ENCODE peak calls at places on chromosomes 16 and 17, in four cellular contexts. One of them, this sample, is unnamed.

GRCh38 chr17:27578718-27579085 is 52.3 kb upstream of the LGALS9 start:
- DNase-seq in naive thymus-derived CD4-positive, alpha-beta T cell: no peak
- DNase-seq in HTR-8/SVneo: no peak
- DNase-seq in neural progenitor cell: no peak
- DNase-seq in this sample: no peak

GRCh38 chr16:80743772-80744171 is 60.6 kb downstream of the CDYL2 start:
- DNase-seq in naive thymus-derived CD4-positive, alpha-beta T cell: no peak
- DNase-seq in HTR-8/SVneo: no peak
- DNase-seq in neural progenitor cell: no peak
- DNase-seq in this sample: no peak

GRCh38 chr17:31678431-31678830 is 180.6 kb downstream of the COPRS start:
- DNase-seq in naive thymus-derived CD4-positive, alpha-beta T cell: no peak
- DNase-seq in HTR-8/SVneo: peak; percentile 61
- DNase-seq in neural progenitor cell: no peak
- DNase-seq in this sample: peak; percentile 18

GRCh38 chr17:53227101-53227500 is 595.6 kb upstream of the KIF2B start:
- DNase-seq in naive thymus-derived CD4-positive, alpha-beta T cell: no peak
- DNase-seq in HTR-8/SVneo: no peak
- DNase-seq in neural progenitor cell: no peak
- DNase-seq in this sample: no peak

GRCh38 chr17:49549691-49550678 is 25.7 kb upstream of the NXPH3 start:
- DNase-seq in naive thymus-derived CD4-positive, alpha-beta T cell: no peak
- DNase-seq in HTR-8/SVneo: no peak
- DNase-seq in neural progenitor cell: no peak
- DNase-seq in this sample: no peak

GRCh38 chr17:64732336-64733006 is 70.4 kb upstream of the SMURF2 start:
- DNase-seq in naive thymus-derived CD4-positive, alpha-beta T cell: no peak
- DNase-seq in HTR-8/SVneo: no peak
- DNase-seq in neural progenitor cell: no peak
- DNase-seq in this sample: no peak

GRCh38 chr17:59786536-59787319 is 79.3 kb downstream of the VMP1 start:
- DNase-seq in naive thymus-derived CD4-positive, alpha-beta T cell: peak; percentile 90
- DNase-seq in HTR-8/SVneo: peak; percentile 95
- DNase-seq in neural progenitor cell: peak; percentile 15
- DNase-seq in this sample: no peak

GRCh38 chr16:75309156-75309555 is 57.7 kb upstream of the BCAR1 start:
- DNase-seq in naive thymus-derived CD4-positive, alpha-beta T cell: no peak
- DNase-seq in HTR-8/SVneo: no peak
- DNase-seq in neural progenitor cell: peak; percentile 34
- DNase-seq in this sample: no peak

GRCh38 chr16:19113577-19114358 is at the start of gene ITPRIPL2:
- DNase-seq in naive thymus-derived CD4-positive, alpha-beta T cell: no peak
- DNase-seq in HTR-8/SVneo: peak; percentile 54
- DNase-seq in neural progenitor cell: peak; percentile 76
- DNase-seq in this sample: peak; percentile 64

GRCh38 chr17:30398328-30399041 is 19.8 kb downstream of the CPD start:
- DNase-seq in naive thymus-derived CD4-positive, alpha-beta T cell: no peak
- DNase-seq in HTR-8/SVneo: no peak
- DNase-seq in neural progenitor cell: no peak
- DNase-seq in this sample: no peak

GRCh38 chr16:57865746-57866528 is 63.6 kb upstream of the KIFC3 start:
- DNase-seq in naive thymus-derived CD4-positive, alpha-beta T cell: no peak
- DNase-seq in HTR-8/SVneo: no peak
- DNase-seq in neural progenitor cell: no peak
- DNase-seq in this sample: no peak

GRCh38 chr16:1786242-1787055 is 3.7 kb downstream of the NUBP2 start:
- DNase-seq in naive thymus-derived CD4-positive, alpha-beta T cell: no peak
- DNase-seq in HTR-8/SVneo: no peak
- DNase-seq in neural progenitor cell: no peak
- DNase-seq in this sample: no peak

GRCh38 chr16:65500007-65500406 is 378.1 kb upstream of the CDH11 start:
- DNase-seq in naive thymus-derived CD4-positive, alpha-beta T cell: no peak
- DNase-seq in HTR-8/SVneo: no peak
- DNase-seq in neural progenitor cell: no peak
- DNase-seq in this sample: no peak

GRCh38 chr17:81285179-81285878 is 9.8 kb downstream of the SLC38A10 start:
- DNase-seq in naive thymus-derived CD4-positive, alpha-beta T cell: peak; percentile 46
- DNase-seq in HTR-8/SVneo: no peak
- DNase-seq in neural progenitor cell: peak; percentile 21
- DNase-seq in this sample: no peak

GRCh38 chr17:75824050-75824552 is 20.1 kb downstream of the UNC13D start:
- DNase-seq in naive thymus-derived CD4-positive, alpha-beta T cell: no peak
- DNase-seq in HTR-8/SVneo: no peak
- DNase-seq in neural progenitor cell: no peak
- DNase-seq in this sample: no peak

GRCh38 chr16:78196527-78196926 is 97.1 kb downstream of the WWOX start:
- DNase-seq in naive thymus-derived CD4-positive, alpha-beta T cell: no peak
- DNase-seq in HTR-8/SVneo: no peak
- DNase-seq in neural progenitor cell: no peak
- DNase-seq in this sample: no peak

GRCh38 chr17:49572806-49573420 is 2.8 kb upstream of the NXPH3 start:
- DNase-seq in naive thymus-derived CD4-positive, alpha-beta T cell: no peak
- DNase-seq in HTR-8/SVneo: no peak
- DNase-seq in neural progenitor cell: no peak
- DNase-seq in this sample: no peak

GRCh38 chr16:74747716-74748041 is 26.9 kb downstream of the FA2H start:
- DNase-seq in naive thymus-derived CD4-positive, alpha-beta T cell: no peak
- DNase-seq in HTR-8/SVneo: no peak
- DNase-seq in neural progenitor cell: no peak
- DNase-seq in this sample: no peak

GRCh38 chr16:80717611-80718010 is 86.8 kb downstream of the CDYL2 start:
- DNase-seq in naive thymus-derived CD4-positive, alpha-beta T cell: no peak
- DNase-seq in HTR-8/SVneo: no peak
- DNase-seq in neural progenitor cell: no peak
- DNase-seq in this sample: no peak

GRCh38 chr17:80899402-80900268 is 92.0 kb upstream of the CHMP6 start:
- DNase-seq in naive thymus-derived CD4-positive, alpha-beta T cell: peak; percentile 81
- DNase-seq in HTR-8/SVneo: peak; percentile 66
- DNase-seq in neural progenitor cell: peak; percentile 51
- DNase-seq in this sample: peak; percentile 61

GRCh38 chr16:67241008-67241900 is 6.0 kb downstream of the FHOD1 start:
- DNase-seq in naive thymus-derived CD4-positive, alpha-beta T cell: no peak
- DNase-seq in HTR-8/SVneo: peak; percentile 79
- DNase-seq in neural progenitor cell: no peak
- DNase-seq in this sample: no peak

GRCh38 chr17:77927777-77928518 is 30.6 kb upstream of the TNRC6C start:
- DNase-seq in naive thymus-derived CD4-positive, alpha-beta T cell: no peak
- DNase-seq in HTR-8/SVneo: no peak
- DNase-seq in neural progenitor cell: no peak
- DNase-seq in this sample: no peak

GRCh38 chr16:46736695-46737094 is 11.4 kb downstream of the MYLK3 start:
- DNase-seq in naive thymus-derived CD4-positive, alpha-beta T cell: no peak
- DNase-seq in HTR-8/SVneo: no peak
- DNase-seq in neural progenitor cell: no peak
- DNase-seq in this sample: no peak

GRCh38 chr17:45136846-45137560 is 1.5 kb downstream of the ACBD4 start:
- DNase-seq in naive thymus-derived CD4-positive, alpha-beta T cell: no peak
- DNase-seq in HTR-8/SVneo: no peak
- DNase-seq in neural progenitor cell: no peak
- DNase-seq in this sample: no peak

GRCh38 chr17:44334315-44335181 is 9.9 kb upstream of the SLC25A39 start:
- DNase-seq in naive thymus-derived CD4-positive, alpha-beta T cell: no peak
- DNase-seq in HTR-8/SVneo: no peak
- DNase-seq in neural progenitor cell: no peak
- DNase-seq in this sample: no peak